ENCODE peak calls at places on chromosomes 6 and 20, in six cellular contexts. Q is PC-9, Z is ovary, A is astrocyte of the cerebellum, L is neural crest cell, M is omental fat pad. K is an unnamed sample.

GRCh38 chr20:33679758-33680485 is 5.7 kb upstream of the NECAB3 start:
- DNase-seq in A (no peak), M (no peak), Q (peak), Z (peak), L (no peak), K (peak)

GRCh38 chr6:110408891-110409290 is 6.5 kb downstream of the DDO start:
- DNase-seq in Q (no peak), L (no peak), A (no peak), Z (no peak), M (no peak), K (no peak)

GRCh38 chr20:31816221-31816620 is 2.9 kb upstream of the MYLK2 start:
- DNase-seq in Z (no peak), M (no peak), A (no peak), Q (no peak), L (no peak), K (no peak)

GRCh38 chr20:13430346-13431002 is 208.3 kb downstream of the TASP1 start:
- DNase-seq in L (no peak), Z (no peak), Q (peak), A (peak), M (no peak), K (no peak)

GRCh38 chr6:108002365-108003221 is 44.6 kb upstream of the SEC63 start:
- DNase-seq in M (no peak), A (no peak), L (peak), Q (peak), Z (no peak), K (no peak)

GRCh38 chr6:56862415-56863175 is 92.3 kb upstream of the BEND6 start:
- DNase-seq in Z (no peak), L (no peak), M (no peak), A (no peak), Q (no peak), K (no peak)

GRCh38 chr6:169239181-169239580 is 14.5 kb downstream of the THBS2 start:
- DNase-seq in L (no peak), M (no peak), A (no peak), Z (no peak), Q (no peak), K (no peak)

GRCh38 chr6:47663462-47664216 is 34.7 kb upstream of the ADGRF4 start:
- DNase-seq in L (no peak), Z (no peak), A (no peak), Q (no peak), M (no peak), K (no peak)

GRCh38 chr6:25014806-25015560 is 79.2 kb upstream of the RIPOR2 start:
- DNase-seq in M (no peak), Z (peak), L (no peak), A (peak), Q (no peak), K (no peak)

GRCh38 chr6:30556714-30556963 is 350 bp upstream of the GNL1 start:
- DNase-seq in A (no peak), Z (peak), Q (no peak), M (peak), L (no peak), K (peak)

GRCh38 chr20:50848341-50848808 is 53.5 kb downstream of the BCAS4 start:
- DNase-seq in M (no peak), A (no peak), Z (no peak), L (no peak), Q (no peak), K (no peak)

GRCh38 chr6:169880516-169880915 is 129.1 kb downstream of the ERMARD start:
- DNase-seq in Q (no peak), A (no peak), Z (peak), L (no peak), M (no peak), K (no peak)

GRCh38 chr6:39602590-39603319 is 122.5 kb downstream of the KIF6 start:
- DNase-seq in L (no peak), Q (no peak), A (no peak), Z (no peak), M (no peak), K (no peak)

GRCh38 chr20:4455301-4455701 is 266.4 kb upstream of the PRND start:
- DNase-seq in L (no peak), M (no peak), Z (no peak), Q (peak), A (no peak), K (no peak)

GRCh38 chr6:162125659-162126058 is 601.9 kb downstream of the PRKN start:
- DNase-seq in Z (no peak), M (no peak), Q (no peak), L (no peak), A (no peak), K (no peak)
- TF ChIP-seq CTCF in Z (no peak), M (no peak), Q (no peak), L (no peak), A (no peak), K (no peak)

DNA sequence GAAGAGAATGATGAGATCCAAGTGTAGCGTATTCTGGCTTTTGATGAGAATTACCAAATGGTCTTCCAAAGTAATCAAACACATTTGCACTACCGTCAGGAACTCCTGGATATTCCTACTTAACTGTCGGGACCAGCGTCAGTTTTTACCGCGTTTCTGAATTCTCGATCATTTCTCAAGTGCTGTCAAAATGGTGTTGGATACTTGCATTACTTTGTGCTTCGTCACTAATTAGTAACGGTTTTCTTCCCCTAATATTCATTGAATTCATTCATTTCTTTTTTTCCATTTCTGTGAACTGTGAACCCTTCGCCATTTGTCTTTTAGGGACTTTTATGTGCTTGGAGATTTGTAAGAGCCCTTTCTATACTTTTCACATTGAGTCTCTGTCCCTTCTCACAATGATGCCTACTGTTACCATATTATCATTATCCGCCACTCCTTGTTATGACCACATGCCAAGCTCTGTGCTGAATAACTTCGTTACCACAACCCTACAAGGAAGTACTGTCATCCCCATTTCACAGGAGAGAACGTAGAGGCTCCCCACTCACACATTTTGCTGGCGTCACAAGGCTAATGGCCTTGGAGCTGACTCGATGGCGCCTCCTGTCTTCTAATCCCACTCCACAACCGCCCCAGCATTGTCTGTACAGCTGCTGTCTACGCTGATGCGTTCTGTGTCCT is 74.2 kb upstream of the QKI start:
- DNase-seq in M (no peak), A (no peak), Z (no peak), L (no peak), Q (no peak), K (no peak)
- TF ChIP-seq CTCF in M (no peak), A (peak), Z (no peak), L (no peak), Q (no peak), K (no peak)

GRCh38 chr20:8449120-8449519 is 317.1 kb downstream of the PLCB1 start:
- DNase-seq in Q (no peak), A (no peak), M (no peak), L (no peak), Z (no peak), K (no peak)

GRCh38 chr20:8457978-8458377 is 325.9 kb downstream of the PLCB1 start:
- DNase-seq in Z (no peak), Q (no peak), A (no peak), L (no peak), M (no peak), K (no peak)

GRCh38 chr20:8454137-8454712 is 322.2 kb downstream of the PLCB1 start:
- DNase-seq in Z (no peak), Q (no peak), M (no peak), L (no peak), A (peak), K (peak)
- TF ChIP-seq CTCF in Z (no peak), Q (no peak), M (no peak), L (peak), A (peak), K (peak)

GRCh38 chr6:27159725-27160124 is 87.8 kb upstream of the PRSS16 start:
- DNase-seq in Z (no peak), A (no peak), L (no peak), M (no peak), Q (no peak), K (no peak)

GRCh38 chr6:27161115-27161514 is 86.4 kb upstream of the PRSS16 start:
- DNase-seq in Q (no peak), L (no peak), Z (no peak), A (no peak), M (no peak), K (no peak)

GRCh38 chr6:27161603-27161945 is 85.9 kb upstream of the PRSS16 start:
- DNase-seq in A (no peak), M (no peak), Z (no peak), L (no peak), Q (no peak), K (no peak)

GRCh38 chr6:27163858-27164257 is 83.6 kb upstream of the PRSS16 start:
- DNase-seq in Z (no peak), Q (peak), L (no peak), M (no peak), A (no peak), K (no peak)

DNA sequence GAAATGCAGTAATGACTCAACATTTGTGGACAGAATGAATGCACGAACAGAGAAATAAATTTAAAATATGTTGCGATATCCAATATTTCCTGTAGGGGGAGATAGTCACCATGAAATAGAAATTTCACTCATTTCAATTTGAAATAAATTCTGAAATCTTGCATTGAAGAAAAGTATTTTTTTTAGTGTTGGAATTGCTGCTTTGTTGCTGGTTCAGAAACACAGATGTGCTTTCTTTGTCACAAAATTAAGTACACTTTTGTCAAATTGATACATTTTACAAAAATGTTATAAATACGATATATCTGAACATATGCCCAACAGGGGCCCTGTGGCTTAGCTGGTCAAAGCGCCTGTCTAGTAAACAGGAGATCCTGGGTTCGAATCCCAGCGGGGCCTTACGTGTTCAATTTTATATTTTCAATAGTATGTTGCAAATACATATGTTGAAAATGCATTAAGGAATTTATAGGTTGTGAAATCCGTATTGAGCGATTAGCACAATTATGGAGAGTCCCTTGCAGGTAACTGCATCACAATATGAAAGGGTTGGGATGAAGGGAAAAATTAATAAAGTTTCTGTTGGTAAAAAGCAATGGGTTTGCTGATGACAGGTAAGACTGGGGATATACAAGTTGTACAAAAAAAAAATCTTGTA is 85.4 kb upstream of the PRSS16 start:
- DNase-seq in Z (peak), A (no peak), L (no peak), M (no peak), Q (peak), K (no peak)
- TF ChIP-seq CTCF in Z (peak), A (peak), L (peak), M (no peak), Q (peak), K (peak)

K was measured in GM13977.